ENCODE peak calls at places on chromosomes 4 and X, in four cellular contexts. Z, K, E and R are unnamed samples.

GRCh38 chr4:169337510-169337909 is 66.8 kb upstream of the SH3RF1 start:
- DNase-seq in Z (no peak), E (peak; percentile 94), K (no peak), R (no peak)

GRCh38 chr4:682490-683172 is 6.3 kb downstream of the SLC49A3 start:
- DNase-seq in E (no peak), K (no peak), Z (no peak), R (no peak)

GRCh38 chr4:185322805-185323204 is 72.9 kb downstream of the LRP2BP start:
- DNase-seq in K (no peak), E (peak; percentile 23), Z (no peak), R (no peak)

GRCh38 chr4:73599182-73599581 is 21.1 kb downstream of the RASSF6 start:
- DNase-seq in K (no peak), Z (no peak), E (peak; percentile 31), R (no peak)

GRCh38 chrX:40012039-40012799 is 85.5 kb downstream of the BCOR start:
- DNase-seq in K (no peak), Z (peak; percentile 32), E (peak; percentile 67), R (peak; percentile 40)

GRCh38 chr4:159950707-159951106 is 847.8 kb downstream of the RAPGEF2 start:
- DNase-seq in Z (no peak), E (no peak), K (no peak), R (no peak)

GRCh38 chr4:165288639-165289428 is 38.6 kb upstream of the MSMO1 start:
- DNase-seq in K (no peak), Z (no peak), E (peak; percentile 70), R (no peak)

GRCh38 chrX:50769389-50770063 is 44.5 kb downstream of the SHROOM4 start:
- DNase-seq in K (no peak), Z (no peak), E (no peak), R (no peak)

GRCh38 chrX:47743504-47743903 is 84.5 kb upstream of the UXT start:
- DNase-seq in K (no peak), E (peak; percentile 65), Z (no peak), R (no peak)

GRCh38 chrX:107323786-107324492 is 117.5 kb downstream of the DNAAF6 start:
- DNase-seq in K (no peak), E (no peak), Z (no peak), R (no peak)

GRCh38 chrX:126065901-126066660 is 100.0 kb downstream of the DCAF12L2 start:
- DNase-seq in E (no peak), Z (no peak), K (no peak), R (no peak)

GRCh38 chr4:76562851-76563803 is 128.1 kb downstream of the SHROOM3 start:
- DNase-seq in E (peak; percentile 46), K (no peak), Z (no peak), R (no peak)

GRCh38 chr4:6873291-6873690 is 36.3 kb upstream of the TBC1D14 start:
- DNase-seq in Z (no peak), E (peak; percentile 23), K (no peak), R (no peak)

GRCh38 chr4:2689825-2690700 is 66.1 kb downstream of the TNIP2 start:
- DNase-seq in E (no peak), Z (no peak), K (no peak), R (no peak)

GRCh38 chr4:110970642-110971041 is 347.8 kb upstream of the PITX2 start:
- DNase-seq in Z (no peak), K (peak; percentile 69), E (peak; percentile 51), R (no peak)

GRCh38 chrX:129574214-129574613 is 34.2 kb downstream of the OCRL start:
- DNase-seq in Z (no peak), E (no peak), K (no peak), R (no peak)

GRCh38 chrX:20947411-20947912 is 426.8 kb upstream of the CNKSR2 start:
- DNase-seq in K (peak; percentile 5), Z (no peak), E (no peak), R (no peak)

GRCh38 chrX:32195611-32196010 is 1015.7 kb downstream of the DMD start:
- DNase-seq in K (no peak), E (no peak), Z (no peak), R (no peak)

GRCh38 chr4:30416547-30416946 is 303.6 kb upstream of the PCDH7 start:
- DNase-seq in E (no peak), K (no peak), Z (no peak), R (no peak)

GRCh38 chr4:30413915-30414314 is 306.3 kb upstream of the PCDH7 start:
- DNase-seq in Z (no peak), K (no peak), E (peak; percentile 0), R (no peak)
- H3K9me3 ChIP-seq in Z (peaks cover 5% of the 10 kb centered on the region), K (no peaks in the 10 kb centered on the region), E (peaks cover 3% of the 10 kb centered on the region), R (no peaks in the 10 kb centered on the region)

GRCh38 chr4:78797777-78798284 is 21.7 kb downstream of the BMP2K start:
- DNase-seq in E (no peak), Z (no peak), K (no peak), R (no peak)

GRCh38 chr4:78799551-78800495 is 23.7 kb downstream of the BMP2K start:
- DNase-seq in Z (no peak), E (no peak), K (no peak), R (no peak)

DNA sequence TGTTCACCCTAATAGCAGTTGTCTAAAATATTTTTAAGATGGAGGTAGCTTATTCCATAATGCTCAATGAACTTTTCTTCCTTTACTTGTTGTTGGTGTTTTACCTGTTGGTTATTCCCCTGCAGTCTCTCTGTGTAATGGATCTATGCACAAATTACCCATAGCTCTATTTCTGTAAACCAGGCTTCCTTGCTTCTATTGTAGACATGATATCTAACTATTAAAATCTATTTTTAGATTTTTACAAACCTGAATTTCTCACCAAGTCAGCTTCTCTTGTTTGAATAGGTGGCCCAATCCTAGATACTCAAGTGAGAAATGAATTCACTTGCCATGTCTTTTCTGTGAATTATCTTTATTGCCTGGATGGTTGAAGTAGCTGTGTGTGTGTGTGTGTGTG is 24.8 kb downstream of the BMP2K start:
- DNase-seq in Z (no peak), E (no peak), K (no peak), R (no peak)
- H3K9me3 ChIP-seq in Z (no peaks in the 10 kb centered on the region), E (no peaks in the 10 kb centered on the region), K (no peaks in the 10 kb centered on the region), R (no peaks in the 10 kb centered on the region)

DNA sequence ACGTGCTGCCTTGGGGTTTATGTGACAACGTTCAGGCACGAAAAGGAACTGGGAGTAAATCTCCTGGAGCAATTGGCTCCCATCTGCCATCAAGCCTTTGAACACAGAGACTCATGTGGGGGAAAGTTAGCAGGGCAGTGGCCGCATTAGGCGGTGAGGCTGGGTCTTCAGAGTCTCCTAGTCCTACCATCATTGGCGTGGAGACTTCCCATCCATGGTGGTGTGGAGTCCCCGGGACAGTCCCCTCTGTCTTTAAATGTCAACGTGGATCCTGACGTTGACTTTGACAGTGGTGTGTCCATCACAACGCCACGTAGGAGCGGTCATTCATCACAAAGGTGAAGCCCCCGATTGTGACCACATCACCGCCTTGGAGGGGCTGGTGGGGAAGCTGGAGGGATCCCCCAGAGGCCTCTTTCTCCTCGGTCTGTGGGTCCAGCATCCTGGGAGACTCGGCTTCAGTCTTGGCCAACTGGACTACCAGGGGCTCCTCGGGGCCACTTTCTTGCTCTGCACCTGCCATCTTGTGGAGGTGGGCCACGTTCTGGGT is 21.8 kb downstream of the CRLF2 start:
- DNase-seq in E (no peak), K (no peak), Z (no peak), R (no peak)
- H3K9me3 ChIP-seq in E (no peaks in the 10 kb centered on the region), K (no peaks in the 10 kb centered on the region), Z (no peaks in the 10 kb centered on the region), R (no peaks in the 10 kb centered on the region)

DNA sequence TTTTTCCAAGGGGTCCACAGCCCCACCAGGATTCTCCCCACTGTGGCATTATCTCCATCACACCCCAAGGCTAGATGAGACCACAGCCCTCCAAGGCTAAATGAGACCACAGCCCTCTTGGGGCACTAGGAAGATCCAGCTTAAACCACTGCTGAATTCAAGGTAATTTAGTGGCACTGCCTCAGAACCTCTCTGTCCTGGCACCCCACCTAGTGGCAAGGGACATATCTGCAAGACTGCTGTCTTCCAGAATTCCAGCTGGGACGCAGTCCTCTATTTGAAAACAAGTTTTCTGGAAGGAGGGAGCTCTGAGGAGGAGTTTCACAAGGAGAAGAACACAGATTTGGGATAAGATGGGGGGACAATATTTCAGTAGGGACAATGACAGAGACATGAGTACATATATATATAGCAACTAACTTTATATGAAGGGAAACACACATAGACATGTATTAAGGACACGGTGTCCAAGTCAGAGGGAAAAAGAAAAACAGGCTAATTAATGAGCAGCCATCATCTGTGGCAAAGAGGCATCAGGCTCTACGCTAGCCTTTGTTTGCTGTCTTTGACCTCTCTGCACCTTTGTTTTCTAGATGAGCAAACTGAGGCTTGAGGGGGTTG is 9.3 kb downstream of the CETN2 start:
- DNase-seq in Z (peak; percentile 50), K (peak; percentile 59), E (peak; percentile 64), R (no peak)
- H3K9me3 ChIP-seq in Z (no peaks in the 10 kb centered on the region), K (no peaks in the 10 kb centered on the region), E (no peaks in the 10 kb centered on the region), R (no peaks in the 10 kb centered on the region)

DNA sequence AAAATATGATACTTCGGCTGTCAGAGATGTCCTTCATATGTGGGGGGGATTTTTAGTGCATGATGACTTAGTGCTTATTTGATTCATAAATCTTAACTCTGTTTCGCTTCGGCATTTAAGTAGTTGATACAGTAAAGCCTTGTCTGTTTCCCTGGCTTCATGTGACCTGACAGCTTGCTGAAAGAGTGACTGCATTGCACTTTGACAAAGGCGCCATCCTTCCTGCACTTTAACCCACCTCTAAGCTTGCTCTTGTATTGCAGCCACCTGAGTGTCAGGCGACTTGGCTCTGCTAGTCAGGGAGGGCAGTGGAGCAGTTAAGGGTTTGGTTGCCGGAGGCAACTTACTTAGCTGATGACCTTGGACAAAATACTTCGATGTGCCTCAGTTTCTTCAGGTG is 65.5 kb downstream of the PTTG2 start:
- DNase-seq in K (peak; percentile 31), E (no peak), Z (no peak), R (no peak)
- H3K9me3 ChIP-seq in K (no peaks in the 10 kb centered on the region), E (no peaks in the 10 kb centered on the region), Z (no peaks in the 10 kb centered on the region), R (no peaks in the 10 kb centered on the region)